ENCODE peak calls at places on chromosome 20, in six cellular contexts. One of them, this sample, is unnamed.

GRCh38 chr20:21677781-21678180 is 27.7 kb upstream of the PAX1 start:
- DNase-seq in GM12878: no peak
- DNase-seq in HCT116: no peak
- DNase-seq in Panc1: no peak
- DNase-seq in K562: no peak
- DNase-seq in HepG2: no peak
- DNase-seq in this sample: no peak

GRCh38 chr20:57415791-57416190 is 24.6 kb downstream of the RBM38 start:
- DNase-seq in HCT116: no peak
- DNase-seq in HepG2: no peak
- DNase-seq in K562: peak; percentile 56
- DNase-seq in GM12878: no peak
- DNase-seq in Panc1: no peak
- DNase-seq in this sample: no peak

GRCh38 chr20:18388860-18389259 is 78.0 kb downstream of the DZANK1 start:
- DNase-seq in GM12878: no peak
- DNase-seq in Panc1: no peak
- DNase-seq in HCT116: peak; percentile 7
- DNase-seq in K562: no peak
- DNase-seq in HepG2: peak; percentile 95
- DNase-seq in this sample: no peak

GRCh38 chr20:3447321-3447720 is 23.5 kb upstream of the ATRN start:
- DNase-seq in GM12878: no peak
- DNase-seq in K562: peak; percentile 30
- DNase-seq in Panc1: no peak
- DNase-seq in HCT116: no peak
- DNase-seq in HepG2: no peak
- DNase-seq in this sample: no peak

GRCh38 chr20:11260611-11261010 is 586.8 kb upstream of the JAG1 start:
- DNase-seq in Panc1: no peak
- DNase-seq in HCT116: no peak
- DNase-seq in HepG2: no peak
- DNase-seq in GM12878: no peak
- DNase-seq in K562: no peak
- DNase-seq in this sample: no peak

GRCh38 chr20:53828673-53829085 is 235.0 kb upstream of the ZNF217 start:
- DNase-seq in Panc1: peak; percentile 67
- DNase-seq in HepG2: no peak
- DNase-seq in K562: peak; percentile 58
- DNase-seq in GM12878: no peak
- DNase-seq in HCT116: peak; percentile 29
- DNase-seq in this sample: no peak

GRCh38 chr20:38222231-38222922 is 38.2 kb downstream of the KIAA1755 start:
- DNase-seq in GM12878: no peak
- DNase-seq in HepG2: peak; percentile 71
- DNase-seq in Panc1: no peak
- DNase-seq in HCT116: peak; percentile 36
- DNase-seq in K562: peak; percentile 78
- DNase-seq in this sample: peak; percentile 96

GRCh38 chr20:18719426-18719825 is 94.2 kb upstream of the SCP2D1 start:
- DNase-seq in HepG2: no peak
- DNase-seq in Panc1: no peak
- DNase-seq in K562: no peak
- DNase-seq in GM12878: no peak
- DNase-seq in HCT116: no peak
- DNase-seq in this sample: no peak

GRCh38 chr20:53660078-53660909 is 66.7 kb upstream of the ZNF217 start:
- DNase-seq in HCT116: no peak
- DNase-seq in GM12878: no peak
- DNase-seq in Panc1: no peak
- DNase-seq in K562: no peak
- DNase-seq in HepG2: no peak
- DNase-seq in this sample: peak; percentile 53

GRCh38 chr20:46895906-46896242 is 1.2 kb downstream of the EYA2 start:
- DNase-seq in HepG2: no peak
- DNase-seq in K562: no peak
- DNase-seq in HCT116: no peak
- DNase-seq in GM12878: no peak
- DNase-seq in Panc1: no peak
- DNase-seq in this sample: no peak

GRCh38 chr20:44678247-44678646 is 26.7 kb upstream of the ADA start:
- DNase-seq in GM12878: no peak
- DNase-seq in K562: no peak
- DNase-seq in Panc1: no peak
- DNase-seq in HCT116: no peak
- DNase-seq in HepG2: no peak
- DNase-seq in this sample: no peak

GRCh38 chr20:37999526-38000263 is 33.6 kb downstream of the TTI1 start:
- DNase-seq in Panc1: no peak
- DNase-seq in GM12878: no peak
- DNase-seq in K562: no peak
- DNase-seq in HepG2: no peak
- DNase-seq in HCT116: no peak
- DNase-seq in this sample: no peak

GRCh38 chr20:10837901-10838300 is 164.1 kb upstream of the JAG1 start:
- DNase-seq in HCT116: no peak
- DNase-seq in HepG2: no peak
- DNase-seq in K562: no peak
- DNase-seq in GM12878: no peak
- DNase-seq in Panc1: no peak
- DNase-seq in this sample: no peak

GRCh38 chr20:58388028-58388601 is 914 bp upstream of the VAPB start:
- DNase-seq in K562: no peak
- DNase-seq in Panc1: no peak
- DNase-seq in GM12878: no peak
- DNase-seq in HepG2: no peak
- DNase-seq in HCT116: no peak
- DNase-seq in this sample: no peak

GRCh38 chr20:43124261-43124660 is 65.4 kb downstream of the PTPRT start:
- DNase-seq in GM12878: no peak
- DNase-seq in K562: no peak
- DNase-seq in Panc1: no peak
- DNase-seq in HepG2: no peak
- DNase-seq in HCT116: no peak
- DNase-seq in this sample: no peak

GRCh38 chr20:34575271-34575670 is 16.8 kb downstream of the MAP1LC3A start:
- DNase-seq in HepG2: no peak
- DNase-seq in GM12878: no peak
- DNase-seq in K562: no peak
- DNase-seq in Panc1: no peak
- DNase-seq in HCT116: no peak
- DNase-seq in this sample: no peak

GRCh38 chr20:37804584-37805566 is 98.1 kb upstream of the VSTM2L start:
- DNase-seq in GM12878: peak; percentile 86
- DNase-seq in HepG2: no peak
- DNase-seq in K562: no peak
- DNase-seq in Panc1: no peak
- DNase-seq in HCT116: no peak
- DNase-seq in this sample: no peak

GRCh38 chr20:44642203-44643153 is 9.0 kb downstream of the ADA start:
- DNase-seq in HepG2: peak; percentile 69
- DNase-seq in GM12878: peak; percentile 77
- DNase-seq in HCT116: no peak
- DNase-seq in K562: peak; percentile 49
- DNase-seq in Panc1: no peak
- DNase-seq in this sample: no peak

GRCh38 chr20:13220857-13221297 is at the start of gene ISM1:
- DNase-seq in GM12878: no peak
- DNase-seq in Panc1: no peak
- DNase-seq in HepG2: no peak
- DNase-seq in K562: no peak
- DNase-seq in HCT116: no peak
- DNase-seq in this sample: peak; percentile 73

GRCh38 chr20:60283281-60283680 is 325.1 kb downstream of the CDH26 start:
- DNase-seq in HepG2: no peak
- DNase-seq in K562: no peak
- DNase-seq in HCT116: no peak
- DNase-seq in Panc1: no peak
- DNase-seq in GM12878: no peak
- DNase-seq in this sample: no peak

GRCh38 chr20:20732641-20733040 is 20.2 kb upstream of the RALGAPA2 start:
- DNase-seq in HepG2: no peak
- DNase-seq in Panc1: no peak
- DNase-seq in K562: no peak
- DNase-seq in GM12878: no peak
- DNase-seq in HCT116: no peak
- DNase-seq in this sample: no peak

GRCh38 chr20:31606928-31607639 is 2.0 kb downstream of the ID1 start:
- DNase-seq in HepG2: peak; percentile 99
- DNase-seq in HCT116: peak; percentile 93
- DNase-seq in GM12878: no peak
- DNase-seq in Panc1: no peak
- DNase-seq in K562: peak; percentile 94
- DNase-seq in this sample: peak; percentile 62

GRCh38 chr20:17634666-17635319 is 47.2 kb downstream of the RRBP1 start:
- DNase-seq in HepG2: no peak
- DNase-seq in GM12878: no peak
- DNase-seq in Panc1: no peak
- DNase-seq in K562: no peak
- DNase-seq in HCT116: no peak
- DNase-seq in this sample: no peak

DNA sequence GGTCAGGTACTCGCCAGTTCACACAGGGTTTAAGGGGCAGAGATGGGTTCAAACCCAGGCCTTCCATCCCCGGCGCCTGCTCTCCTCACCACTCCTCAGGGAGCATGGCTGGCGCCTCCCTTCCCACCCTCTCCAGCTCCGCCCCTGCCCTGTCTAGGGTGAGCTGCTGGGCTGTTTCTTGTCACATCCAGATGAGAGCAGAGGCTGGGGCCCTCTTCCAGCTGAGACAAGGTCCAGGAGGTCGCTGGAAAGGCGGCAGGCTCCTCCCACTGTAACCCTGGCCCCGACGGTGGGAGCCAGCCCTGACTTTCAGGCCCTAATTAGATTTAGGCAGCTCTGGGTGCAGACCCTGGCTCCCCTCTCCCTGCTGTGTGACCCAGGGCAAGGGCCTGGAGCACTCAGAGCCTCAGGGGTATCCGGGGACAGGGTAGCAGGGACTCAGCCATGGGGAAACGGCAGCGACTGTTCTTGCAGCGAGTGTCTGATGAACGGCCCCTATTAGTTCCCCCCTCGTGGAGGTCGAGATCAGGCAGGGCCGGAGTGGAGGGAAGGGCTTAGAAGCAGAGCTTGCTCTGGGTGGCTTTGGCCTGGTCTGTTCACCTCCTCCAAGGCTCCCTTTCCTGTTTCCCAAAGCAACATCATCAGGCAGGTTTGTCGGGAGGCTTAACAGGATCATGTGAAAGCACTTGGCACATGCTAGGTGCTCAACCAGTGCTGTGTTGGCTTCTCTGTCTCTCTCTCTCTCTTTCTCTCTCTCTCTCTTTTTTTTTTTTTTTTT is 33.4 kb downstream of the SNAI1 start:
- DNase-seq in K562: peak; percentile 60
- DNase-seq in HepG2: peak; percentile 66
- DNase-seq in HCT116: no peak
- DNase-seq in GM12878: no peak
- DNase-seq in Panc1: no peak
- DNase-seq in this sample: no peak
- TF ChIP-seq SIN3A in K562: no peak
- TF ChIP-seq SIN3A in HepG2: peak; percentile 49
- TF ChIP-seq SIN3A in HCT116: no peak
- TF ChIP-seq SIN3A in GM12878: no peak
- TF ChIP-seq SIN3A in Panc1: no peak
- TF ChIP-seq SIN3A in this sample: no peak

DNA sequence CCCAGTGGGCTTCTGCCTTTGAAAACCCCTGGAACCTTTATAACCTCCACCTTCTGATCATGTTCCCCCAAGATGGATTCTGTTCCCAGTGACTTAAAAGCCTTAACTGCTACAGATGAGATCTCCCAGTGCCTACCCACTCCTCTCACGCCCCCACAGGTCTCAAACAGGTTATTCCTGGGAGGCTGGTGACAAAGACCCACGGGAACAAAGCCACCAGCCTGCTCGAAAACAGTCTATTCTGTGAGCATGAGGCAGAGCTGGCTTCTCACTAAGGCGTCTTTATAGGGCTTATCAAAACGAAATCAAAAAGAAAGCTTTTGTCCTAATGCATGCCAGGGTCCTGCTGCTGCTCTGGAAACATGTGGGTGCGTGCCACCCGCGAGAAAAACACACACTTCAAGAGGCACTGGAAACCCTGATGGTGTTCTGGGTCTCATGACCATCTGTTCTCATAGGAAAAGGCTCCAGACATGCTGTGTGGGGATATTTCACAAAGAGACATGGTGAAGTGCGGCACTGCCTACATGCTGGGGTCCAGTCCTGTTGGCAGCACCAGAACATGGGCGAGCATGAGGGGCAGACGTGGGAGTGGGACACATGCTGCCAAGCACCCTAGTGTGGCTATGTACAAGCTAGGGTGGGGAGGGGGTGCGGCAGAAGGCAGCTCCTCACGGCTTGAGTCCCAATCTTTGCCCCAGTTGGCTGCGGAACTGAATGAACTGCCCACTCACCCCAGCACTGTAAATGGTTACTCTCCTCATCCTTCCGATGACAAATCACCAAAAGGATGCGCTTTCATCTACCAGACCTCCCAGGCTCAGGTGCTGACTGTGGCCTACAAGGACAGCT is 2.1 kb downstream of the FKBP1A start:
- DNase-seq in Panc1: no peak
- DNase-seq in GM12878: no peak
- DNase-seq in HepG2: no peak
- DNase-seq in K562: no peak
- DNase-seq in HCT116: no peak
- DNase-seq in this sample: no peak
- TF ChIP-seq SIN3A in Panc1: no peak
- TF ChIP-seq SIN3A in GM12878: no peak
- TF ChIP-seq SIN3A in HepG2: no peak
- TF ChIP-seq SIN3A in K562: no peak
- TF ChIP-seq SIN3A in HCT116: no peak
- TF ChIP-seq SIN3A in this sample: no peak

GRCh38 chr20:62161347-62161746 is 17.8 kb downstream of the SS18L1 start:
- DNase-seq in GM12878: no peak
- DNase-seq in K562: no peak
- DNase-seq in Panc1: no peak
- DNase-seq in HepG2: no peak
- DNase-seq in HCT116: no peak
- DNase-seq in this sample: no peak
- TF ChIP-seq SIN3A in GM12878: no peak
- TF ChIP-seq SIN3A in K562: no peak
- TF ChIP-seq SIN3A in Panc1: no peak
- TF ChIP-seq SIN3A in HepG2: no peak
- TF ChIP-seq SIN3A in HCT116: no peak
- TF ChIP-seq SIN3A in this sample: no peak

DNA sequence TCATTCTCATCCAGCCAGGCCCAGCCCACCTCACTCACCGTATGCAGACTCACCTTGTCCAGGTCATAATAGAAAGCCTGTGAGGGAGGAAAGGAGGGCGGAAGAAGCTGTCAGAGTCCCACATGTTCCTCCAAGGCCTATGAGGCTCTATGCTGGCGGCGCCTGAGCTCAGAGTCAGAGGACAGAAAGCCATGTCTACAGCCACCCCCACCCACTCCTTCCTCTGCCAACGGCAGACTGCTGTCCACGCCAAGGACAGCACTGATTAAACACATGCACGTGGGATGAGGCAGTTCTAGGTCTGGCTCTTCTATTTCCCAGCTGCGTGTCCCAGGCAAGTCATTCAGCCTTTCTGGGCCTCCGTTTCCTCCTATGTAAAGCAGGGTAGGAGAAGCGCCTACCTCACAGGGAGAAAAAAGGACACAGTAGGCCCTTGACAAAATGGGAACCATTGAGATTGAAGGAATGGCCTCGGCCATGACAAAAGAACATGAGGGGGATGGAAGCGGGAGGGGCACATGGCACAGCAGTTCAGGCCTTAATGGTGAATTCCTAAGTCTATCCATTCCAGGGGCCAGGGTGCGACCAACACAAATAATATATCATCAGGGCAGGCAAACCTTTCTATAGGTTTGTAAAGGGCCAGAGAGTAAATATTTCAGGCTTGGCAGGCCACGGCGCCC is 80.1 kb downstream of the RIPOR3 start:
- DNase-seq in HCT116: no peak
- DNase-seq in K562: no peak
- DNase-seq in GM12878: no peak
- DNase-seq in HepG2: no peak
- DNase-seq in Panc1: no peak
- DNase-seq in this sample: no peak
- TF ChIP-seq SIN3A in HCT116: no peak
- TF ChIP-seq SIN3A in K562: no peak
- TF ChIP-seq SIN3A in GM12878: no peak
- TF ChIP-seq SIN3A in HepG2: no peak
- TF ChIP-seq SIN3A in Panc1: no peak
- TF ChIP-seq SIN3A in this sample: no peak